ENCODE peak calls at places on chromosomes 16 and 17, in six cellular contexts. W is neuronal stem cell; R is GM20000; H is left ventricle myocardium superior; I is activated CD8-positive, alpha-beta T cell treated with anti-CD3 and anti-CD28 coated beads, Interleukin-2, amount 10 ng/mL, durations not matched to agents 7 days and 5 days; T is activated T-cell treated with anti-CD3 and anti-CD28 coated beads for 1 hour. V is an unnamed sample.

GRCh38 chr16:2056077-2056476 is 8.3 kb downstream of the TSC2 start:
- DNase-seq in R (no peak), T (no peak), W (no peak), H (no peak), I (no peak), V (no peak)

GRCh38 chr17:640436-640835 is 74.2 kb downstream of the VPS53 start:
- DNase-seq in W (no peak), R (no peak), T (no peak), I (no peak), H (no peak), V (no peak)

GRCh38 chr17:82236142-82236971 is 7.5 kb downstream of the SLC16A3 start:
- DNase-seq in H (peak), I (peak), W (peak), T (peak), R (no peak), V (peak)

GRCh38 chr16:72291531-72291981 is 119.6 kb upstream of the PMFBP1 start:
- DNase-seq in W (no peak), I (no peak), H (no peak), R (no peak), T (no peak), V (no peak)

GRCh38 chr16:84893849-84894599 is 74.2 kb downstream of the CRISPLD2 start:
- DNase-seq in T (no peak), W (no peak), H (no peak), R (peak), I (no peak), V (no peak)

GRCh38 chr17:76268015-76268749 is 3.0 kb downstream of the UBALD2 start:
- DNase-seq in W (no peak), T (peak), H (peak), R (peak), I (peak), V (peak)

GRCh38 chr17:57861000-57861736 is 11.3 kb upstream of the MRPS23 start:
- DNase-seq in H (peak), R (no peak), T (peak), W (no peak), I (peak), V (no peak)

GRCh38 chr17:79011451-79012147 is 2.0 kb upstream of the CANT1 start:
- DNase-seq in T (no peak), R (no peak), W (no peak), I (no peak), H (no peak), V (no peak)

GRCh38 chr16:55040366-55041086 is 109.9 kb downstream of the IRX5 start:
- DNase-seq in H (no peak), I (no peak), T (no peak), W (no peak), R (no peak), V (no peak)